ENCODE peak calls at places on chromosomes 11 and 22, in five cellular contexts. X is psoas muscle, P is foreskin fibroblast, Q is H9, D is choroid plexus epithelial cell. G is an unnamed sample.

GRCh38 chr11:72773291-72773690 is 20.6 kb downstream of the STARD10 start:
- DNase-seq in X (peak; percentile 81), P (peak; percentile 78), Q (no peak), D (peak; percentile 94), G (no peak)

GRCh38 chr11:126948563-126948962 is 52.0 kb downstream of the KIRREL3 start:
- DNase-seq in X (no peak), P (no peak), Q (no peak), D (no peak), G (no peak)

GRCh38 chr11:130480166-130480565 is 31.7 kb downstream of the ADAMTS15 start:
- DNase-seq in X (no peak), P (no peak), Q (no peak), D (peak; percentile 52), G (no peak)

GRCh38 chr11:118194835-118195627 is 18.6 kb upstream of the SCN2B start:
- DNase-seq in X (peak; percentile 91), P (peak; percentile 81), Q (no peak), D (peak; percentile 66), G (no peak)

GRCh38 chr11:9315078-9315688 is 790 bp upstream of the TMEM41B start:
- DNase-seq in X (no peak), P (no peak), Q (no peak), D (no peak), G (no peak)

GRCh38 chr11:118895093-118896039 is 11.7 kb downstream of the CXCR5 start:
- DNase-seq in X (peak; percentile 56), P (no peak), Q (no peak), D (no peak), G (peak; percentile 66)

GRCh38 chr11:87304350-87304749 is 266.6 kb downstream of the TMEM135 start:
- DNase-seq in X (no peak), P (no peak), Q (no peak), D (no peak), G (no peak)

GRCh38 chr22:42716649-42717127 is 4.0 kb downstream of the A4GALT start:
- DNase-seq in X (no peak), P (no peak), Q (no peak), D (no peak), G (no peak)

GRCh38 chr11:31237819-31238771 is 131.4 kb downstream of the DCDC1 start:
- DNase-seq in X (no peak), P (no peak), Q (peak; percentile 41), D (peak; percentile 4), G (no peak)

GRCh38 chr22:50700387-50701075 is 27.9 kb downstream of the SHANK3 start:
- DNase-seq in X (peak; percentile 44), P (no peak), Q (no peak), D (no peak), G (no peak)

GRCh38 chr11:119320593-119321524 is 3.9 kb upstream of the MCAM start:
- DNase-seq in X (peak; percentile 70), P (peak; percentile 34), Q (peak; percentile 70), D (peak; percentile 72), G (peak; percentile 73)

GRCh38 chr11:67371549-67372231 is 1.7 kb downstream of the CLCF1 start:
- DNase-seq in X (no peak), P (no peak), Q (peak; percentile 66), D (peak; percentile 62), G (no peak)

GRCh38 chr11:119843760-119844330 is 114.8 kb upstream of the NECTIN1 start:
- DNase-seq in X (no peak), P (no peak), Q (no peak), D (no peak), G (no peak)

GRCh38 chr11:92153542-92153941 is 71.1 kb upstream of the FAT3 start:
- DNase-seq in X (no peak), P (no peak), Q (no peak), D (no peak), G (no peak)

GRCh38 chr11:70503878-70504240 is 105.5 kb downstream of the CTTN start:
- DNase-seq in X (peak; percentile 18), P (no peak), Q (peak; percentile 54), D (no peak), G (no peak)

GRCh38 chr11:27861706-27862430 is 161.6 kb upstream of the BDNF start:
- DNase-seq in X (no peak), P (peak; percentile 75), Q (no peak), D (peak; percentile 88), G (no peak)

GRCh38 chr22:38721551-38721950 is 15.8 kb downstream of the GTPBP1 start:
- DNase-seq in X (no peak), P (no peak), Q (no peak), D (no peak), G (no peak)

GRCh38 chr11:12762283-12762682 is 88.1 kb downstream of the TEAD1 start:
- DNase-seq in X (no peak), P (no peak), Q (no peak), D (peak; percentile 75), G (no peak)

GRCh38 chr11:12757416-12757815 is 83.2 kb downstream of the TEAD1 start:
- DNase-seq in X (no peak), P (no peak), Q (no peak), D (no peak), G (no peak)

GRCh38 chr11:12762696-12763324 is 88.6 kb downstream of the TEAD1 start:
- DNase-seq in X (no peak), P (no peak), Q (no peak), D (no peak), G (no peak)

GRCh38 chr11:12764187-12764914 is 90.1 kb downstream of the TEAD1 start:
- DNase-seq in X (no peak), P (no peak), Q (no peak), D (peak; percentile 60), G (no peak)

DNA sequence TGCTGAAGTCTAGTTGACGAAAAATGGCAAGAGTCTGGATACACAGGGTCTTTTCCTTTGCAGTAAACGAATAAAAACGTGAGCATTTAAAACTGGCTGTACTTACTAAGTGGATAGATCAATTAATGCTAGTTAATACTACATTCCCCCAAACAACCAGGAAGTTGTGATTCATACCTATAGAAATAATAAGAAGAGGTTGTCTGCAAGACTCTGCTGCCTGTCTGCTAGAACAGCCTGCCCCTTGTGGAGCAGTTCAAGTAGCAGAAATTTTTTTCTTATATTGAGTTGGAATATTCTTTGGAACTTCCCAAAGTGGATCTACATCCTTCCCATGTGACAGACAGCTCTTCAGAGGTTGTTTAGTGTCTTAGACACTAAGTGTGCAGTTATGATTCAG is 86.8 kb downstream of the TEAD1 start:
- DNase-seq in X (no peak), P (peak; percentile 46), Q (no peak), D (peak; percentile 74), G (no peak)
- TF ChIP-seq CTCF in X (peak; percentile 21), P (peak; percentile 38), Q (peak; percentile 37), D (peak; percentile 75), G (no peak)

DNA sequence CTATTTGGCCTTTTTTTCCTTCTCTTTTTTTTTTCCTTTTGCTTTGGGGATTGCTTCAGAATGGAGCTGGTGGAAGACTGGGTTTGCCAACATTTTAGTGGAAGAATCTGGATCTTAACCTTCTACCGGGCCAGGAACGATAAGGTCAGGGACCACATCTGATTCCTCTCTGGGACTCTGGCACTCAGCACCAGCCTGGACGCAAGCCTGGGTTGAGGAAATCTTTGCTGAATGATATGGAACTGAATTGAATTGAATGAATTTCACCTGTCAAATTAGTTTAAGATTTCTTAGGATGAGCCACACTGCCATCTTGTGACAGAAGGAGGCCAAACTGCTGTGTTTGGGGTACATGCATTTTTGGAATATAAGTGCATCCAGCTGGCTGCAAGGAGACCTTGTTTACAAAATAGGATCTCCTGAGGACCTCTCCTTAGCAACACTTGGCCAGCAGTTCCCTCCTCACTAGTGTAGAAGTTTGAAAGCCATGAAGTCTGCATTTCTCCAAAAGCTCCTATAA is 30.4 kb downstream of the TPBGL start:
- DNase-seq in X (peak; percentile 23), P (no peak), Q (no peak), D (peak; percentile 50), G (no peak)
- TF ChIP-seq CTCF in X (no peak), P (peak; percentile 19), Q (peak; percentile 57), D (peak; percentile 64), G (peak; percentile 48)

GRCh38 chr11:123365955-123366354 is 64.1 kb upstream of the GRAMD1B start:
- DNase-seq in X (no peak), P (no peak), Q (no peak), D (no peak), G (no peak)
- TF ChIP-seq CTCF in X (no peak), P (no peak), Q (no peak), D (no peak), G (no peak)

DNA sequence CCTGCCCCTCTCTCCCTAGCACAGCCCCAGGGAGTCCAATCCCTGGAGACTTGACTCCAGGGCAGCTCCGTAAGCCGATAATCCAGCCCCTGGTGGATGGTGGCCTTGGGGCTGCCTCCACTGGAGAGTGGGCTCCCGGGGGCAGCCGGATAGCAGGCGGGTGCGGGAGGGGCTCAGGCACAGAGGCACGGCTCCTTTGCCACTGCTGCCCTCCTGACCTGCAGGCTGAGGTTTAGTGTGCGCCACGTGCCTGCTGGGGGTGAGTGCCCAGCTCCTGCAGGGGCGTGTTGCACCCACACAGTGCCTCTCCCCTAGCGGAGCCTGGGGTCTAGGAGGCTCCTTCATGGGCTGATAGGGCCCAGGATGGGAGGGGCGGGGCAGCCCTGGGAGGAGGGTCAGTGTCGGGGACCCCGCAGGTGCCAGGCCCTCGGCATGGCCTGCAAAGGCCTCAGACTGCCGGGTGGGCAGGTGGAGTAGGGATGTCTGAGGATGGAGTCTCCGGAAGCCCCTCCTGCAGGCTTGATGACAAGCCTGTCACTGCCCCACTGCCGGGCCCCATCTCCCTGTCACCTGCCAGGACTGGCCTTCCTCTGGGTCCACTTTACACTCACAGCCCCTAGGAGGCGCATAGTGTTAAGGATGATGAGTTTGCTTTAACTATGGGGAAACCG is 5.6 kb downstream of the DUSP8 start:
- DNase-seq in X (peak; percentile 39), P (no peak), Q (peak; percentile 35), D (no peak), G (no peak)
- TF ChIP-seq CTCF in X (no peak), P (no peak), Q (peak; percentile 43), D (peak; percentile 22), G (no peak)

DNA sequence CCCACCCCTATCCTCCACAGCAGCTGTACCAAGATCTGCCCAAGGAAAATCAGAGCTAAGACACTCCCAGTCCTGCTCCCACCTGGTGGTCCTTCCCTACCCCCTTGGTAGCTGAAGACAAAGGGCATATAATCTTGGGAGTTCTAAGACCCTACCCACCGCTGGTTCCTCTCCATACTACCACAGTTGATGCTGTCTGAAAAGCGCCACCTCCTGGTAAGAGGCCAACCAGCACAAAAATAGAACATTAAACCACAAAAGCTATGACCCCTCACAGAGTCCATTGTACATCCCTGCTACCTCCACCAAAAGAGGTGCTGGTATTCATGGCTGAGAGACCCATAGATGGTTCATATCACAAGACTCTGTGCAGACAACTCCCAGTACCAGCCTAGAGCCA is 161.5 kb upstream of the ARHGAP42 start:
- DNase-seq in X (no peak), P (no peak), Q (peak; percentile 61), D (peak; percentile 21), G (no peak)
- TF ChIP-seq CTCF in X (no peak), P (no peak), Q (peak; percentile 80), D (peak; percentile 63), G (no peak)

GRCh38 chr11:4095509-4096230 is 1.1 kb downstream of the RRM1 start:
- DNase-seq in X (no peak), P (peak; percentile 71), Q (no peak), D (peak; percentile 73), G (no peak)
- TF ChIP-seq CTCF in X (no peak), P (no peak), Q (no peak), D (no peak), G (no peak)

GRCh38 chr11:114440121-114440860 is 1.0 kb downstream of the REXO2 start:
- DNase-seq in X (no peak), P (no peak), Q (no peak), D (peak; percentile 36), G (no peak)
- TF ChIP-seq CTCF in X (no peak), P (no peak), Q (no peak), D (no peak), G (no peak)

GRCh38 chr11:63821411-63821810 is 8.2 kb downstream of the SPINDOC start:
- DNase-seq in X (no peak), P (no peak), Q (no peak), D (no peak), G (no peak)
- TF ChIP-seq CTCF in X (no peak), P (no peak), Q (no peak), D (no peak), G (no peak)